ENCODE peak calls at places on chromosome 15, in eight cellular contexts. L is psoas muscle, N is heart right ventricle, O is adrenal gland, A is GM13976, F is fibroblast of pulmonary artery, K is kidney epithelial cell, T is nephron progenitor cell. V is an unnamed sample.

GRCh38 chr15:64455951-64456350 is 4.4 kb upstream of the ZNF609 start:
- DNase-seq in T (no peak), A (no peak), K (no peak), O (peak; percentile 55), F (no peak), L (no peak), N (peak; percentile 47), V (peak; percentile 56)

GRCh38 chr15:95987886-95988573 is 342.5 kb upstream of the NR2F2 start:
- DNase-seq in K (no peak), N (no peak), A (no peak), F (no peak), O (no peak), T (no peak), L (no peak), V (no peak)

GRCh38 chr15:78282324-78282723 is 17.1 kb downstream of the SKIC8 start:
- DNase-seq in K (no peak), L (no peak), A (no peak), O (no peak), T (no peak), N (no peak), F (no peak), V (no peak)

GRCh38 chr15:68389936-68390790 is 41.8 kb downstream of the ITGA11 start:
- DNase-seq in F (peak; percentile 86), T (no peak), N (no peak), O (peak; percentile 32), L (no peak), K (no peak), A (peak; percentile 50), V (no peak)

GRCh38 chr15:26460165-26460564 is 312.7 kb downstream of the GABRB3 start:
- DNase-seq in L (no peak), N (no peak), F (no peak), K (no peak), A (no peak), T (no peak), O (no peak), V (no peak)

GRCh38 chr15:35450492-35450891 is 95.5 kb downstream of the DPH6 start:
- DNase-seq in K (no peak), T (no peak), N (no peak), O (peak; percentile 28), L (no peak), F (peak; percentile 51), A (no peak), V (no peak)

GRCh38 chr15:68419301-68420175 is 12.4 kb downstream of the ITGA11 start:
- DNase-seq in A (no peak), O (no peak), K (no peak), T (no peak), F (no peak), N (peak; percentile 1), L (no peak), V (no peak)

GRCh38 chr15:52281085-52282035 is 14.2 kb downstream of the MYO5C start:
- DNase-seq in A (no peak), N (no peak), O (no peak), K (no peak), F (no peak), L (no peak), T (no peak), V (no peak)

GRCh38 chr15:73700041-73700842 is 16.1 kb downstream of the CD276 start:
- DNase-seq in L (peak; percentile 87), A (peak; percentile 83), K (peak; percentile 19), T (peak; percentile 78), N (peak; percentile 81), O (peak; percentile 87), F (peak; percentile 89), V (peak; percentile 66)

GRCh38 chr15:37016287-37016686 is 84.1 kb downstream of the MEIS2 start:
- DNase-seq in N (peak; percentile 24), L (no peak), K (no peak), A (no peak), F (peak; percentile 86), O (peak; percentile 86), T (no peak), V (peak; percentile 73)

GRCh38 chr15:85588657-85589056 is 206.1 kb downstream of the KLHL25 start:
- DNase-seq in L (no peak), N (no peak), A (no peak), F (peak; percentile 83), T (no peak), O (no peak), K (no peak), V (no peak)

GRCh38 chr15:22979699-22980188 is 424 bp downstream of the CYFIP1 start:
- DNase-seq in F (peak; percentile 38), L (peak; percentile 61), A (peak; percentile 60), O (peak; percentile 21), K (no peak), N (peak; percentile 41), T (peak; percentile 59), V (no peak)

GRCh38 chr15:81151389-81151788 is 17.3 kb downstream of the CFAP161 start:
- DNase-seq in K (no peak), O (no peak), L (no peak), T (no peak), F (no peak), N (no peak), A (no peak), V (no peak)

GRCh38 chr15:39920510-39921273 is 626 bp upstream of the GPR176 start:
- DNase-seq in F (peak; percentile 83), O (peak; percentile 76), N (peak; percentile 75), L (peak; percentile 87), A (peak; percentile 91), K (peak; percentile 67), T (peak; percentile 88), V (no peak)

GRCh38 chr15:70831094-70831911 is 22.7 kb downstream of the LARP6 start:
- DNase-seq in N (no peak), L (no peak), T (no peak), A (no peak), K (no peak), O (no peak), F (no peak), V (no peak)

GRCh38 chr15:78264304-78265136 is at the start of gene DNAJA4:
- DNase-seq in N (peak; percentile 64), K (no peak), L (peak; percentile 85), A (peak; percentile 78), T (no peak), F (peak; percentile 38), O (peak; percentile 64), V (no peak)

GRCh38 chr15:64144565-64145281 is 6.8 kb upstream of the SNX22 start:
- DNase-seq in K (no peak), T (no peak), F (no peak), A (peak; percentile 81), L (no peak), N (no peak), O (no peak), V (no peak)

GRCh38 chr15:89971592-89971997 is 29.5 kb upstream of the ZNF710 start:
- DNase-seq in F (peak; percentile 60), T (peak; percentile 72), K (peak; percentile 9), A (peak; percentile 71), O (peak; percentile 78), L (peak; percentile 64), N (peak; percentile 23), V (peak; percentile 5)

GRCh38 chr15:20357139-20358065 is 184.2 kb downstream of the GOLGA6L6 start:
- DNase-seq in A (peak; percentile 73), K (no peak), O (no peak), F (no peak), T (no peak), L (peak; percentile 68), N (no peak), V (no peak)

GRCh38 chr15:72227192-72227586 is 3.8 kb downstream of the PKM start:
- DNase-seq in A (no peak), K (peak; percentile 71), L (peak; percentile 72), T (no peak), N (no peak), O (peak; percentile 55), F (peak; percentile 86), V (peak; percentile 57)

GRCh38 chr15:63503739-63504246 is 600 bp upstream of the USP3 start:
- DNase-seq in A (peak; percentile 49), F (peak; percentile 90), O (peak; percentile 86), L (peak; percentile 87), T (peak; percentile 23), K (peak; percentile 74), N (peak; percentile 73), V (no peak)

GRCh38 chr15:45314960-45315359 is 62.9 kb downstream of the SLC28A2 start:
- DNase-seq in K (no peak), O (peak; percentile 62), N (peak; percentile 32), F (peak; percentile 13), T (no peak), L (no peak), A (no peak), V (no peak)
- TF ChIP-seq CTCF in K (no peak), O (no peak), N (no peak), F (no peak), T (no peak), L (no peak), A (no peak), V (no peak)

DNA sequence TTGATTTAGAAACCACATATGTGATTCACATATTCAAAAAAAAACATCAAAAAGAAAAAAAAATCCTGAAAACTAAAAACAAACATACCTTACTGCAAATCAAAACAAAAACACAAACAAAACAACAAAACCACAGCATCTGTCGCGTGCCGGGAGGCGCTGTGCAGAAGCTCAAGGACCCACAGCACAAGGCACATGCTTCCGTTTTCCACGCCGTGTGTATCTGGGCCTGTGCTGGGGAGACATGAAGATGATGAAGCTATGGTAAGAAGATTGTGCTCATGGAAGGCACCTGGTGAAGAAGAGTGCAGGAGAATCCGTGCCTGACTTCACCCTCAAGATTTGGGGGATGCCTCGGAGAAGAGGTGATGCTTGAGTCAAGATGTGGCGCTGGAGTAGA is 788.9 kb upstream of the ARRDC4 start:
- DNase-seq in T (no peak), K (no peak), A (no peak), N (no peak), F (no peak), L (no peak), O (no peak), V (no peak)
- TF ChIP-seq CTCF in T (no peak), K (no peak), A (no peak), N (no peak), F (no peak), L (no peak), O (no peak), V (no peak)

DNA sequence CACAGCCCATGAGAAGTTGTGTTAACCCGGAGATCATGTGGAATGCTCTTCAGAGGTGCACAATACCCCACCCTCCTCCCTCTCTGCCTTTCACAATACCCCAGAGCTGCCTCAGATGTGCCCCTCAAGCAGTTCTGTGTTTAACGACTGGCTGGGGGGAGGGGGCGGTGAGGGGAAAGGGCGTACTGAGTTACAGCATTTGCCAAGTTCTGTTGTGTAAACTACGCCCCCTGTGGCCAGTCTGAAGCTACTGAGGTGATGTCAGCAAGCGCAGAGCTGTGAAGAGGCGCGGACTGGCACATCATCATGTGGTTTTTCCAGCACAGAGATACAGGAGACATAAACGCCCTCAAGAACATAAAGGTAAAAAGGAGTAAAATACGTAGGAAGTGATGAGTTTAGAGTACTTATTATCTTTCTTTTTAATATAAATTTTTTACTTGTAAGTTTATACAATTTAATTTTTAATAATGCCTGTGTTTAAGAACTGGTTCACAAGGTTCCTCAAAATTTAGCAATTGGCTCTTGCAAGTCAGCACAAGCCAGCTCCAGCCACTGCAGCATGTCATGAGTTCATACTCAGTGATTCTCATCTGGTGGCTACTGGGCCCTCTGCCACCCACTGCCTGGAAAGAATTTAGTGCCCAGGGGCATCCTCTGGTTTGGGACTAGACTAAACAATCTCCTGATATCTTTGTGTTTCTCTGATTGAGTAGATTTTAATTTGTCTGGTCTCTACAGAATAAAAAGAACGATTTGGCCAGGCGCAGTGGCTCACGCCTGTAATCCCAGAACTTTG is 1.7 kb downstream of the EPB42 start:
- DNase-seq in F (peak; percentile 19), T (peak; percentile 52), O (no peak), L (no peak), N (no peak), K (no peak), A (no peak), V (no peak)
- TF ChIP-seq CTCF in F (peak; percentile 20), T (peak; percentile 39), O (no peak), L (no peak), N (no peak), K (peak; percentile 34), A (no peak), V (peak; percentile 26)

GRCh38 chr15:45372032-45372995 is 6.0 kb downstream of the GATM start:
- DNase-seq in A (no peak), O (no peak), K (no peak), N (no peak), F (no peak), T (no peak), L (no peak), V (no peak)
- TF ChIP-seq CTCF in A (no peak), O (no peak), K (no peak), N (no peak), F (no peak), T (no peak), L (no peak), V (no peak)

V was measured in astrocyte of the cerebellum.